ENCODE peak calls at places on chromosomes 5 and 9, in six cellular contexts. K is caudate nucleus; G is cardiac fibroblast; C is SK-MEL-5; W is GM12892; A is stimulated activated CD8-positive, alpha-beta memory T cell treated with anti-CD3 and anti-CD28 coated beads, Interleukin-15, amount 100 ng/mL, for 24 hours. M is an unnamed sample.

GRCh38 chr5:107424461-107424860 is 246.3 kb downstream of the EFNA5 start:
- DNase-seq in W (no peak), A (no peak), C (no peak), K (no peak), G (peak), M (peak)

GRCh38 chr5:148224131-148224742 is 14.1 kb upstream of the MARCOL start:
- DNase-seq in K (no peak), W (no peak), G (no peak), C (no peak), A (no peak), M (peak)

GRCh38 chr9:109229682-109230081 is 62.6 kb upstream of the FRRS1L start:
- DNase-seq in A (no peak), K (no peak), W (no peak), C (no peak), G (no peak), M (no peak)

GRCh38 chr9:133791735-133792649 is 53.8 kb upstream of the SARDH start:
- DNase-seq in G (no peak), K (no peak), C (no peak), W (no peak), A (no peak), M (no peak)

GRCh38 chr9:101625871-101626270 is 31.1 kb upstream of the PPP3R2 start:
- DNase-seq in A (no peak), K (no peak), W (no peak), G (no peak), C (no peak), M (no peak)

GRCh38 chr9:137021979-137022619 is 5.9 kb downstream of the ABCA2 start:
- DNase-seq in G (peak), K (peak), W (peak), A (peak), C (peak), M (peak)

GRCh38 chr5:33824516-33825195 is 67.1 kb downstream of the ADAMTS12 start:
- DNase-seq in C (no peak), G (peak), W (no peak), K (no peak), A (no peak), M (no peak)

GRCh38 chr9:132988244-132989013 is 9.9 kb downstream of the GFI1B start:
- DNase-seq in A (no peak), G (no peak), W (no peak), K (no peak), C (no peak), M (no peak)

M was measured in MCF 10A.